ENCODE peak calls at places on chromosomes 3 and 15, in four cellular contexts. One of them, this sample, is unnamed.

GRCh38 chr3:108564564-108564963 is 24.7 kb downstream of the CIP2A start:
- DNase-seq in Ammon's horn: no peak
- DNase-seq in AML-193: no peak
- DNase-seq in cardiac muscle cell: no peak
- DNase-seq in this sample: no peak

GRCh38 chr3:18044191-18044590 is 301.8 kb upstream of the TBC1D5 start:
- DNase-seq in Ammon's horn: no peak
- DNase-seq in AML-193: no peak
- DNase-seq in cardiac muscle cell: no peak
- DNase-seq in this sample: no peak

GRCh38 chr3:46368569-46368968 is 2.2 kb upstream of the CCR5 start:
- DNase-seq in Ammon's horn: peak
- DNase-seq in AML-193: peak
- DNase-seq in cardiac muscle cell: peak
- DNase-seq in this sample: no peak

GRCh38 chr15:87760915-87761314 is 495.6 kb downstream of the NTRK3 start:
- DNase-seq in Ammon's horn: no peak
- DNase-seq in AML-193: no peak
- DNase-seq in cardiac muscle cell: no peak
- DNase-seq in this sample: no peak

GRCh38 chr3:143421556-143421955 is 302.0 kb downstream of the CHST2 start:
- DNase-seq in Ammon's horn: no peak
- DNase-seq in AML-193: no peak
- DNase-seq in cardiac muscle cell: no peak
- DNase-seq in this sample: no peak

GRCh38 chr3:58236527-58237237 is 910 bp upstream of the ABHD6 start:
- DNase-seq in Ammon's horn: no peak
- DNase-seq in AML-193: no peak
- DNase-seq in cardiac muscle cell: no peak
- DNase-seq in this sample: peak

GRCh38 chr15:92393287-92393993 is at the start of gene ST8SIA2:
- DNase-seq in Ammon's horn: no peak
- DNase-seq in AML-193: no peak
- DNase-seq in cardiac muscle cell: peak
- DNase-seq in this sample: no peak

GRCh38 chr3:172307143-172307560 is 141.1 kb downstream of the GHSR start:
- DNase-seq in Ammon's horn: no peak
- DNase-seq in AML-193: no peak
- DNase-seq in cardiac muscle cell: peak
- DNase-seq in this sample: no peak